ENCODE peak calls at places on chromosomes 11 and 22, in four cellular contexts. A is CD8-positive, alpha-beta T cell; G is heart right ventricle; J is HFF-Myc. X is an unnamed sample.

GRCh38 chr11:17673951-17674350 is 45.4 kb upstream of the MYOD1 start:
- DNase-seq in A (no peak), G (no peak), J (no peak), X (no peak)

GRCh38 chr11:123100378-123101085 is 38.6 kb upstream of the HSPA8 start:
- DNase-seq in A (no peak), G (no peak), J (no peak), X (no peak)

GRCh38 chr11:111718436-111719325 is 47.5 kb downstream of the PPP2R1B start:
- DNase-seq in A (no peak), G (no peak), J (no peak), X (peak)

GRCh38 chr11:118911880-118912741 is 13.6 kb downstream of the BCL9L start:
- DNase-seq in A (no peak), G (peak), J (no peak), X (no peak)

GRCh38 chr11:63682045-63682915 is 980 bp downstream of the RTN3 start:
- DNase-seq in A (no peak), G (no peak), J (no peak), X (no peak)

GRCh38 chr22:42902875-42903510 is 45.9 kb upstream of the ARFGAP3 start:
- DNase-seq in A (no peak), G (no peak), J (no peak), X (no peak)

GRCh38 chr22:39306456-39307361 is 12.7 kb downstream of the RPL3 start:
- DNase-seq in A (no peak), G (peak), J (no peak), X (peak)

GRCh38 chr11:326842-327580 is 6.4 kb upstream of the IFITM3 start:
- DNase-seq in A (peak), G (peak), J (no peak), X (peak)

GRCh38 chr11:73404048-73404447 is 27.8 kb downstream of the RELT start:
- DNase-seq in A (no peak), G (peak), J (no peak), X (peak)

GRCh38 chr11:623999-624704 is 603 bp downstream of the CDHR5 start:
- DNase-seq in A (no peak), G (no peak), J (no peak), X (peak)

GRCh38 chr11:96241351-96241841 is 101.6 kb downstream of the MAML2 start:
- DNase-seq in A (no peak), G (no peak), J (no peak), X (no peak)

GRCh38 chr11:47918882-47919495 is 61.4 kb upstream of the PTPRJ start:
- DNase-seq in A (no peak), G (no peak), J (no peak), X (no peak)

GRCh38 chr11:60130496-60130895 is 42.0 kb downstream of the MS4A2 start:
- DNase-seq in A (no peak), G (no peak), J (no peak), X (no peak)

GRCh38 chr11:58958500-58958899 is 19.2 kb downstream of the GLYATL1 start:
- DNase-seq in A (no peak), G (no peak), J (no peak), X (peak)

GRCh38 chr22:50529416-50530279 is at the start of gene TYMP:
- DNase-seq in A (no peak), G (peak), J (no peak), X (peak)

GRCh38 chr22:47157486-47158270 is 395.2 kb downstream of the TBC1D22A start:
- DNase-seq in A (no peak), G (peak), J (no peak), X (no peak)

GRCh38 chr22:42376721-42377177 is 55.5 kb downstream of the NFAM1 start:
- DNase-seq in A (no peak), G (peak), J (peak), X (peak)

GRCh38 chr11:61467609-61468401 is 37.9 kb downstream of the SDHAF2 start:
- DNase-seq in A (no peak), G (peak), J (no peak), X (no peak)

GRCh38 chr11:75717608-75718403 is at the start of gene MOGAT2:
- DNase-seq in A (no peak), G (no peak), J (no peak), X (peak)

GRCh38 chr11:16839821-16840220 is 101.4 kb downstream of the C11orf58 start:
- DNase-seq in A (no peak), G (no peak), J (no peak), X (no peak)

GRCh38 chr11:17550455-17551346 is 3.6 kb downstream of the OTOG start:
- DNase-seq in A (no peak), G (no peak), J (no peak), X (no peak)

GRCh38 chr11:101346591-101346990 is 217.0 kb upstream of the PGR start:
- DNase-seq in A (no peak), G (no peak), J (no peak), X (no peak)

GRCh38 chr11:126419801-126420729 is 64.6 kb downstream of the ST3GAL4 start:
- DNase-seq in A (no peak), G (no peak), J (no peak), X (no peak)

GRCh38 chr22:35883028-35883620 is 145.5 kb downstream of the RBFOX2 start:
- DNase-seq in A (no peak), G (no peak), J (no peak), X (no peak)

GRCh38 chr11:1300569-1301187 is 8.8 kb downstream of the TOLLIP start:
- DNase-seq in A (no peak), G (no peak), J (no peak), X (peak)

GRCh38 chr22:41831828-41832552 is 915 bp upstream of the SREBF2 start:
- DNase-seq in A (no peak), G (no peak), J (no peak), X (no peak)

GRCh38 chr22:42792453-42792908 is 64.6 kb downstream of the ARFGAP3 start:
- DNase-seq in A (no peak), G (no peak), J (no peak), X (no peak)

GRCh38 chr11:86068138-86068861 is 584 bp downstream of the PICALM start:
- DNase-seq in A (no peak), G (peak), J (no peak), X (peak)

GRCh38 chr22:24421428-24421931 is 5.9 kb upstream of the ADORA2A start:
- DNase-seq in A (no peak), G (no peak), J (no peak), X (no peak)

GRCh38 chr11:120525285-120526085 is 13.9 kb downstream of the GRIK4 start:
- DNase-seq in A (no peak), G (no peak), J (no peak), X (no peak)

GRCh38 chr22:35894464-35894878 is 134.2 kb downstream of the RBFOX2 start:
- DNase-seq in A (no peak), G (no peak), J (no peak), X (no peak)

DNA sequence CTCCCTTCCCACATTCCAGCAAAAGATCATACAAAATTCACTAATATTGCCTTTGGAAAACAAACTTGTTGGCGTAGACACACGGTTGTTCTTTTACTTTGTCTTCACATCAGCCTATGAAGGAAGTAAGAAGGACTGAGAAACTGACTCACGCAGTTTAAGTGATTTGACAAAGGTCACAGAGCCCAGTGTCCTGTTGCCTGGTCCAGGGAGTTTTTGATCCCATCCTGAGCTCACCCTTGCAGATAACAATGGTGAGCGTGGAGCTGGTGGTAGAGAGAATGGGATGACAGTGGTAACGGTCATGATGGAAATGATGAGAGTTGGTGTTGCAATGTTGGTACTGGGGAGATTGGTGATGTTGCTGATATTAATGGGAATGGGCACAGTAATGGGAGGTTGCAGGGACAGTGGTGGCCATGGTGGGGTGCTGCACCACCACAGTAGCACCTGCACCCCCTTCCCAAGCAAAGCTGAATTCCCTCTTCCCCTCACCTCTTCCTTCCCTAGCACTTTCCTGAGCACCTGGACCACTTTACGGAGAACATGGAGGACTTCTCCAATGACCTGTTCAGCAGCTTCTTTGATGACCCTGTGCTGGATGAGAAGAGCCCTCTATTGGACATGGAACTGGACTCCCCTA is 22.1 kb downstream of the CREB3L1 start:
- DNase-seq in A (no peak), G (no peak), J (no peak), X (no peak)
- TF ChIP-seq CTCF in A (no peak), G (no peak), J (no peak), X (no peak)

GRCh38 chr11:9148727-9149126 is 57.3 kb upstream of the SCUBE2 start:
- DNase-seq in A (no peak), G (no peak), J (no peak), X (no peak)

GRCh38 chr11:9150944-9151343 is 59.5 kb upstream of the SCUBE2 start:
- DNase-seq in A (no peak), G (no peak), J (no peak), X (no peak)

GRCh38 chr11:9151631-9152030 is 60.2 kb upstream of the SCUBE2 start:
- DNase-seq in A (no peak), G (no peak), J (no peak), X (no peak)

GRCh38 chr11:9148035-9148434 is 56.6 kb upstream of the SCUBE2 start:
- DNase-seq in A (no peak), G (no peak), J (no peak), X (no peak)

GRCh38 chr11:9150501-9150900 is 59.1 kb upstream of the SCUBE2 start:
- DNase-seq in A (no peak), G (no peak), J (no peak), X (no peak)
- TF ChIP-seq CTCF in A (no peak), G (no peak), J (no peak), X (no peak)

DNA sequence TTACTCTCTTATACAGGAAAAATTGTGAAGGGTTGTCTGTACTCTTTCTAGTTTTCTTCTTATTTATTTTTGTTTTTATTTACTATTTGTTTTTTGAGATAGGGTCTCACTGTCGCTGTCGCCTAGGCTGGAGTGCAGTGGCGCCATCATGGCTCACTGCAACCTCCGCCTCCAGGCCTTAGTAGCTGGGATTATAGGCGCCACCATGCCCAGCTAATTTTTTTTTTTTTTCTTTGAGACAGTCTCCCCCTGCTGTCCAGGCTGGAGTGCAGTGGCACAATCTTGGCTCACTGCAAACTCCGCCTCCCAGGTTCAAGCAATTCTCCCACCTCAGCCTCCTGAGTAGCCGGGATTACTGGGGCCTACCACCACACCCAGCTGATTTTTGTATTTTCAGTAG is 18.4 kb downstream of the CUL5 start:
- DNase-seq in A (no peak), G (no peak), J (no peak), X (no peak)
- TF ChIP-seq CTCF in A (no peak), G (no peak), J (peak), X (no peak)

GRCh38 chr11:31397239-31397834 is 27.7 kb downstream of the DNAJC24 start:
- DNase-seq in A (no peak), G (no peak), J (no peak), X (no peak)
- TF ChIP-seq CTCF in A (peak), G (peak), J (peak), X (peak)

GRCh38 chr11:116683982-116684381 is 88.8 kb downstream of the BUD13 start:
- DNase-seq in A (no peak), G (no peak), J (no peak), X (no peak)

GRCh38 chr11:116678887-116679286 is 93.9 kb downstream of the BUD13 start:
- DNase-seq in A (no peak), G (no peak), J (no peak), X (no peak)

DNA sequence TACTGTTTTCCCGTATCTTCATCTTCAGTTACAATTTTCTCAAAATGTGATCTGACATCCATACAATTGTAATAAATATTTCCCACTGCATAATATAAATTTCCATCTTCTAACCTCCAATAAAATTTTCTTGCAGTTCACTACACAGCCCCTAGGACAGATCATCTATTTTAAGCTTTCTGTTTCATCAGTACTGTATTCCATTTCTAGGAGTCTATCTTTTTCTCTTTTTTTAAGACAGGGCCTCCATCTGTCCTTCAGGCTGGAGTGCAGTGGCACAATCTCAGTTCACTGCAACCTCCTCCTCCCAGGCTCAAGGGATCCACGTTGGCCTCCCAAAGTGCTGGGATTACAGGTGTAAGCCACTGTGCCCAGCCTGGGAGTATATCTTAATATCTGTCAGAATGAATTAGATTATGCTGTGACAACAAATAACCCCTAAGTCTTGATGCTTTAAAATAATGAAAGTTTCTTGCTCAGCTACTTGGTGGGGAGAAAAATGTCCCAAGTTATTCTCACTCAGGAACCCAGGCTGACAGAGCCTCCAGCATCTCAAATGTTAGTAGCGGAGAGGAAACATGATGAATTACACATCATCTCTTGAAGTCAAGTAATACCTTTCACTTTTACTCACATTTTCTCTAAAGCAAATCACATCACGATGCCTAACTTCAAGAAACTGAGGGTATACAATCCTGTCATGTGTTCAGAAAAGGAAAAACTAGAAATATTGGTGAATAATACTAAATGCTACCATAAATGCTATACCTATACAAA is 92.2 kb downstream of the BUD13 start:
- DNase-seq in A (no peak), G (no peak), J (no peak), X (no peak)
- TF ChIP-seq CTCF in A (no peak), G (no peak), J (no peak), X (no peak)

DNA sequence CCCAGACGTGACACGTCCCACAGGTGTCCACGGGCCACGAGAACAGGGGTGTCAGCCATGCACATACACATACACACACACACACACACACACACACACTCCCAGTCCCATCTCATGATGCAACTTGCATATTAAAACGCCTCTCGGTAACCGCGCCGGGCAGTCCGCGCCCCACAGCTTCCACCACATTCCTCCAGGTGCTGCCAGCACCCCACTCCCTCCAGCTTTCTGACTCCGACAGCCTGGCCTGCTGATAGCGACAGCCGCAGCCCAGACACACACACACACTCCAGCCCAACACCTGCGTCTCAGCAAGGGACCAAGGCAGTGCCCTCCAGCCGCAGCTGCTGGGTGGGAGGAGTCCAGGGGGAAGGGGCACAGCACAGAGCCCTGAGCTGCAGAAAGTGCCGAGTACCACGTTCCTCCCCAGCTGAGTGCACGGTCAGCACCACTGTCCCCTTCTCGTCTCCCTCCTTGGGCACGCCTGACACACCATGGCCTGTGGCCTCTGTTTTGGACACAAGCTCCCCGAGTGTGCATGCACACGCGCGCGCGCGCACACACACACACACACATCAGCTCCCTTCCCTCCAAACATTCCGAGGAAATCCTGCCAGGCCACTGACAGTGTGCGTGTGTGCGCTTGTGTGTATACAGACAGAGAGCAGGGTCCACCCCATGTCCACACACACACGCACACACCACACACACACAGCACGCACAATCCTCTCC is 1.3 kb downstream of the ELFN2 start:
- DNase-seq in A (no peak), G (no peak), J (no peak), X (no peak)
- TF ChIP-seq CTCF in A (no peak), G (no peak), J (no peak), X (no peak)

GRCh38 chr22:44975444-44976262 is 34.2 kb downstream of the PHF21B start:
- DNase-seq in A (peak), G (peak), J (peak), X (peak)
- TF ChIP-seq CTCF in A (no peak), G (peak), J (peak), X (peak)

GRCh38 chr22:32552540-32552939 is 77.9 kb downstream of the FBXO7 start:
- DNase-seq in A (no peak), G (no peak), J (no peak), X (no peak)
- TF ChIP-seq CTCF in A (no peak), G (no peak), J (no peak), X (no peak)

X was measured in stomach.